ENCODE peak calls at places on chromosomes 6 and 20, in five cellular contexts. S is SK-N-SH, W is HepG2, X is K562, Y is GM12878. P is an unnamed sample.

GRCh38 chr6:47306887-47307286 is 2.8 kb downstream of the TNFRSF21 start:
- DNase-seq in S (no peak), W (no peak), X (no peak), Y (no peak), P (no peak)

GRCh38 chr20:17971571-17972013 is 2.8 kb downstream of the MGME1 start:
- DNase-seq in S (no peak), W (peak; percentile 80), X (no peak), Y (no peak), P (no peak)

GRCh38 chr6:81487489-81487888 is 265.0 kb downstream of the TENT5A start:
- DNase-seq in S (no peak), W (no peak), X (peak; percentile 7), Y (no peak), P (no peak)

GRCh38 chr6:56335733-56336132 is 88.4 kb upstream of the COL21A1 start:
- DNase-seq in S (no peak), W (no peak), X (no peak), Y (no peak), P (no peak)

GRCh38 chr6:106460481-106460880 is 100.0 kb downstream of the CRYBG1 start:
- DNase-seq in S (no peak), W (no peak), X (no peak), Y (no peak), P (no peak)

GRCh38 chr20:4102381-4102780 is 87.0 kb upstream of the RNF24 start:
- DNase-seq in S (no peak), W (no peak), X (no peak), Y (no peak), P (no peak)

GRCh38 chr20:24698706-24699206 is 229.3 kb downstream of the SYNDIG1 start:
- DNase-seq in S (no peak), W (no peak), X (no peak), Y (no peak), P (no peak)

GRCh38 chr6:111692327-111693164 is 86.9 kb upstream of the TRAF3IP2 start:
- DNase-seq in S (peak; percentile 61), W (peak; percentile 69), X (no peak), Y (no peak), P (no peak)

GRCh38 chr6:149230729-149231434 is 86.6 kb upstream of the TAB2 start:
- DNase-seq in S (no peak), W (no peak), X (no peak), Y (no peak), P (no peak)

GRCh38 chr6:109349419-109349987 is 32.8 kb downstream of the CD164 start:
- DNase-seq in S (peak; percentile 43), W (peak; percentile 23), X (peak; percentile 19), Y (no peak), P (no peak)

GRCh38 chr6:14932485-14933178 is 313.2 kb upstream of the JARID2 start:
- DNase-seq in S (no peak), W (no peak), X (peak; percentile 45), Y (no peak), P (no peak)

GRCh38 chr6:93678841-93679454 is 259.6 kb upstream of the EPHA7 start:
- DNase-seq in S (no peak), W (no peak), X (no peak), Y (no peak), P (no peak)

GRCh38 chr6:166598441-166599138 is 12.1 kb upstream of the RAMACL start:
- DNase-seq in S (no peak), W (no peak), X (no peak), Y (no peak), P (no peak)

GRCh38 chr20:61657719-61658377 is 405.8 kb downstream of the CDH4 start:
- DNase-seq in S (peak; percentile 75), W (no peak), X (no peak), Y (no peak), P (no peak)

GRCh38 chr6:69289689-69290088 is 507.1 kb downstream of the LMBRD1 start:
- DNase-seq in S (no peak), W (no peak), X (no peak), Y (no peak), P (no peak)

GRCh38 chr6:3204921-3205320 is 22.5 kb downstream of the TUBB2B start:
- DNase-seq in S (no peak), W (no peak), X (no peak), Y (no peak), P (no peak)

GRCh38 chr6:57248311-57248895 is 26.3 kb upstream of the RAB23 start:
- DNase-seq in S (no peak), W (peak; percentile 30), X (no peak), Y (no peak), P (no peak)

GRCh38 chr20:38862226-38862625 is 56.7 kb downstream of the PPP1R16B start:
- DNase-seq in S (no peak), W (no peak), X (no peak), Y (no peak), P (no peak)

GRCh38 chr20:34654207-34654744 is 22.6 kb downstream of the PIGU start:
- DNase-seq in S (no peak), W (no peak), X (no peak), Y (no peak), P (no peak)

GRCh38 chr6:164133095-164133494 is 718.6 kb downstream of the QKI start:
- DNase-seq in S (no peak), W (no peak), X (no peak), Y (no peak), P (no peak)

GRCh38 chr6:134240664-134241431 is 77.1 kb downstream of the SGK1 start:
- DNase-seq in S (no peak), W (no peak), X (no peak), Y (no peak), P (no peak)

GRCh38 chr6:109229536-109229935 is 134.2 kb downstream of the CEP57L1 start:
- DNase-seq in S (no peak), W (no peak), X (peak; percentile 40), Y (no peak), P (no peak)

GRCh38 chr20:13274311-13274965 is 53.4 kb downstream of the ISM1 start:
- DNase-seq in S (no peak), W (no peak), X (no peak), Y (no peak), P (no peak)

GRCh38 chr20:25032478-25033183 is 25.3 kb downstream of the ACSS1 start:
- DNase-seq in S (no peak), W (peak; percentile 88), X (no peak), Y (no peak), P (no peak)

GRCh38 chr6:71289039-71289801 is 609 bp downstream of the OGFRL1 start:
- DNase-seq in S (peak; percentile 83), W (no peak), X (no peak), Y (no peak), P (peak; percentile 36)

GRCh38 chr6:146803601-146804000 is 204.8 kb downstream of the ADGB start:
- DNase-seq in S (no peak), W (no peak), X (no peak), Y (no peak), P (no peak)

GRCh38 chr6:22614541-22614940 is 45.2 kb downstream of the HDGFL1 start:
- DNase-seq in S (no peak), W (no peak), X (no peak), Y (no peak), P (no peak)

GRCh38 chr6:145809211-145809610 is 5.4 kb downstream of the FBXO30 start:
- DNase-seq in S (no peak), W (no peak), X (no peak), Y (no peak), P (no peak)

GRCh38 chr6:26452631-26453030 is 5.1 kb upstream of the BTN2A1 start:
- DNase-seq in S (no peak), W (no peak), X (no peak), Y (no peak), P (no peak)

GRCh38 chr6:158815379-158815724 is 3.8 kb downstream of the EZR start:
- DNase-seq in S (no peak), W (peak; percentile 92), X (no peak), Y (no peak), P (no peak)

GRCh38 chr6:34757687-34758274 is 476 bp downstream of the SNRPC start:
- DNase-seq in S (no peak), W (no peak), X (no peak), Y (no peak), P (no peak)

GRCh38 chr6:130136803-130137202 is 85.9 kb downstream of the SAMD3 start:
- DNase-seq in S (no peak), W (no peak), X (no peak), Y (no peak), P (no peak)

GRCh38 chr6:27667651-27668441 is 194.9 kb upstream of the ZNF184 start:
- DNase-seq in S (no peak), W (no peak), X (no peak), Y (no peak), P (no peak)

GRCh38 chr20:10864076-10864672 is 190.4 kb upstream of the JAG1 start:
- DNase-seq in S (no peak), W (no peak), X (no peak), Y (no peak), P (no peak)

GRCh38 chr20:40274912-40275654 is 414.0 kb downstream of the MAFB start:
- DNase-seq in S (peak; percentile 41), W (no peak), X (no peak), Y (no peak), P (no peak)

GRCh38 chr20:44736170-44737021 is 9.3 kb upstream of the KCNK15 start:
- DNase-seq in S (no peak), W (peak; percentile 96), X (peak; percentile 73), Y (no peak), P (peak; percentile 75)

GRCh38 chr20:45336530-45337366 is 11.5 kb downstream of the SDC4 start:
- DNase-seq in S (no peak), W (peak; percentile 88), X (no peak), Y (no peak), P (no peak)

GRCh38 chr20:47652301-47652700 is 133.0 kb downstream of the SULF2 start:
- DNase-seq in S (no peak), W (no peak), X (no peak), Y (no peak), P (no peak)
- TF ChIP-seq FOXM1 in S (no peak), W (no peak), X (no peak), Y (no peak), P (no peak)

GRCh38 chr6:136647363-136647763 is 97.1 kb upstream of the MAP7 start:
- DNase-seq in S (no peak), W (no peak), X (no peak), Y (peak; percentile 24), P (no peak)
- TF ChIP-seq FOXM1 in S (no peak), W (no peak), X (no peak), Y (no peak), P (no peak)

GRCh38 chr6:41441598-41442205 is 104.5 kb upstream of the FOXP4 start:
- DNase-seq in S (no peak), W (no peak), X (no peak), Y (no peak), P (no peak)

GRCh38 chr6:41440958-41441357 is 105.2 kb upstream of the FOXP4 start:
- DNase-seq in S (no peak), W (no peak), X (no peak), Y (no peak), P (no peak)

GRCh38 chr6:41445268-41445667 is 100.9 kb upstream of the FOXP4 start:
- DNase-seq in S (no peak), W (no peak), X (no peak), Y (no peak), P (no peak)

GRCh38 chr6:41443616-41444525 is 102.3 kb upstream of the FOXP4 start:
- DNase-seq in S (no peak), W (no peak), X (no peak), Y (no peak), P (no peak)

GRCh38 chr6:41442800-41443501 is 103.2 kb upstream of the FOXP4 start:
- DNase-seq in S (peak; percentile 69), W (no peak), X (peak; percentile 82), Y (no peak), P (peak; percentile 76)
- TF ChIP-seq FOXM1 in S (no peak), W (no peak), X (no peak), Y (no peak), P (no peak)

GRCh38 chr6:36127462-36128016 is 2.8 kb upstream of the MAPK13 start:
- DNase-seq in S (no peak), W (peak; percentile 77), X (peak; percentile 68), Y (no peak), P (no peak)
- TF ChIP-seq FOXM1 in S (no peak), W (no peak), X (no peak), Y (no peak), P (no peak)